ENCODE peak calls at places on chromosomes 11 and 22, in six cellular contexts. W, I, C, T, F and U are unnamed samples.

GRCh38 chr11:125945797-125946520 is at the start of gene VSIG10L2:
- DNase-seq in I (no peak), T (no peak), C (no peak), W (no peak), F (no peak), U (no peak)

GRCh38 chr22:39123811-39124668 is 27.0 kb downstream of the APOBEC3H start:
- DNase-seq in C (no peak), I (no peak), F (no peak), W (no peak), T (no peak), U (no peak)

GRCh38 chr11:77361184-77361583 is 59.7 kb upstream of the GDPD4 start:
- DNase-seq in W (no peak), I (peak; percentile 43), F (no peak), T (no peak), C (no peak), U (peak; percentile 13)

GRCh38 chr11:104946907-104947306 is 21.5 kb downstream of the CASP4 start:
- DNase-seq in F (peak; percentile 40), W (no peak), I (peak; percentile 63), T (no peak), C (no peak), U (peak; percentile 59)

GRCh38 chr11:8567597-8568198 is 26.3 kb downstream of the STK33 start:
- DNase-seq in I (peak; percentile 26), C (no peak), W (no peak), F (peak; percentile 35), T (no peak), U (peak; percentile 77)

GRCh38 chr11:72863091-72863490 is 48.9 kb downstream of the ATG16L2 start:
- DNase-seq in W (no peak), T (no peak), I (no peak), C (no peak), F (no peak), U (no peak)

GRCh38 chr11:36090351-36091245 is 146.7 kb downstream of the LDLRAD3 start:
- DNase-seq in I (no peak), T (no peak), C (no peak), F (no peak), W (no peak), U (no peak)

GRCh38 chr22:49036513-49036912 is 791.2 kb downstream of the BRD1 start:
- DNase-seq in F (no peak), T (no peak), C (no peak), I (no peak), W (no peak), U (no peak)

GRCh38 chr11:61332266-61332822 is 561 bp downstream of the DDB1 start:
- DNase-seq in C (no peak), T (no peak), F (no peak), W (no peak), I (peak; percentile 56), U (no peak)

GRCh38 chr22:39348909-39349505 is 784 bp upstream of the SYNGR1 start:
- DNase-seq in T (no peak), F (no peak), W (peak; percentile 60), I (peak; percentile 2), C (no peak), U (no peak)

GRCh38 chr22:49934144-49934890 is 15.9 kb downstream of the CRELD2 start:
- DNase-seq in F (peak; percentile 66), I (peak; percentile 60), T (peak; percentile 41), W (peak; percentile 17), C (peak; percentile 73), U (peak; percentile 74)

GRCh38 chr11:80782135-80782885 is 1341.5 kb upstream of the TENM4 start:
- DNase-seq in W (no peak), T (no peak), I (no peak), F (no peak), C (no peak), U (no peak)

GRCh38 chr11:116558504-116559252 is 214.1 kb downstream of the BUD13 start:
- DNase-seq in C (no peak), F (peak; percentile 55), W (no peak), T (no peak), I (peak; percentile 10), U (peak; percentile 94)

GRCh38 chr11:10502770-10503169 is 38.2 kb downstream of the RNF141 start:
- DNase-seq in F (no peak), I (no peak), W (no peak), T (no peak), C (no peak), U (no peak)

GRCh38 chr22:49571326-49571725 is 256.3 kb downstream of the BRD1 start:
- DNase-seq in I (no peak), T (no peak), W (no peak), C (no peak), F (no peak), U (no peak)